ENCODE peak calls at places on chromosomes 12 and 14, in six cellular contexts. One of them, this sample, is unnamed.

GRCh38 chr14:53109028-53109687 is 44.0 kb downstream of the DDHD1 start:
- DNase-seq in IMR-90: no peak
- DNase-seq in lower lobe of right lung: no peak
- DNase-seq in brain microvascular endothelial cell: no peak
- DNase-seq in psoas muscle: no peak
- DNase-seq in BE2C: no peak
- DNase-seq in this sample: no peak

GRCh38 chr14:36988568-36988967 is 183.8 kb downstream of the SLC25A21 start:
- DNase-seq in IMR-90: peak; percentile 67
- DNase-seq in BE2C: no peak
- DNase-seq in brain microvascular endothelial cell: no peak
- DNase-seq in psoas muscle: no peak
- DNase-seq in lower lobe of right lung: no peak
- DNase-seq in this sample: no peak

GRCh38 chr12:126891789-126892188 is 1375.2 kb upstream of the TMEM132C start:
- DNase-seq in psoas muscle: no peak
- DNase-seq in lower lobe of right lung: no peak
- DNase-seq in IMR-90: no peak
- DNase-seq in brain microvascular endothelial cell: no peak
- DNase-seq in BE2C: no peak
- DNase-seq in this sample: no peak

GRCh38 chr14:105058521-105059034 is 6.7 kb downstream of the GPR132 start:
- DNase-seq in psoas muscle: peak; percentile 48
- DNase-seq in brain microvascular endothelial cell: no peak
- DNase-seq in BE2C: no peak
- DNase-seq in IMR-90: no peak
- DNase-seq in lower lobe of right lung: peak; percentile 28
- DNase-seq in this sample: no peak

GRCh38 chr14:60648169-60648933 is 926 bp downstream of the SIX1 start:
- DNase-seq in lower lobe of right lung: peak; percentile 45
- DNase-seq in BE2C: no peak
- DNase-seq in brain microvascular endothelial cell: no peak
- DNase-seq in psoas muscle: peak; percentile 73
- DNase-seq in IMR-90: peak; percentile 28
- DNase-seq in this sample: no peak

GRCh38 chr12:80422549-80422948 is 21.5 kb upstream of the PTPRQ start:
- DNase-seq in brain microvascular endothelial cell: no peak
- DNase-seq in psoas muscle: no peak
- DNase-seq in IMR-90: peak; percentile 89
- DNase-seq in BE2C: no peak
- DNase-seq in lower lobe of right lung: no peak
- DNase-seq in this sample: no peak

GRCh38 chr14:105059035-105059916 is 6.0 kb downstream of the GPR132 start:
- DNase-seq in BE2C: no peak
- DNase-seq in IMR-90: no peak
- DNase-seq in psoas muscle: peak; percentile 59
- DNase-seq in brain microvascular endothelial cell: no peak
- DNase-seq in lower lobe of right lung: peak; percentile 80
- DNase-seq in this sample: peak; percentile 27

GRCh38 chr14:54503476-54503875 is 6.2 kb upstream of the CGRRF1 start:
- DNase-seq in brain microvascular endothelial cell: peak; percentile 46
- DNase-seq in psoas muscle: no peak
- DNase-seq in BE2C: no peak
- DNase-seq in lower lobe of right lung: no peak
- DNase-seq in IMR-90: peak; percentile 47
- DNase-seq in this sample: peak; percentile 38

GRCh38 chr14:73742520-73743238 is 28.5 kb upstream of the PNMA1 start:
- DNase-seq in brain microvascular endothelial cell: no peak
- DNase-seq in lower lobe of right lung: no peak
- DNase-seq in IMR-90: no peak
- DNase-seq in psoas muscle: no peak
- DNase-seq in BE2C: no peak
- DNase-seq in this sample: no peak

DNA sequence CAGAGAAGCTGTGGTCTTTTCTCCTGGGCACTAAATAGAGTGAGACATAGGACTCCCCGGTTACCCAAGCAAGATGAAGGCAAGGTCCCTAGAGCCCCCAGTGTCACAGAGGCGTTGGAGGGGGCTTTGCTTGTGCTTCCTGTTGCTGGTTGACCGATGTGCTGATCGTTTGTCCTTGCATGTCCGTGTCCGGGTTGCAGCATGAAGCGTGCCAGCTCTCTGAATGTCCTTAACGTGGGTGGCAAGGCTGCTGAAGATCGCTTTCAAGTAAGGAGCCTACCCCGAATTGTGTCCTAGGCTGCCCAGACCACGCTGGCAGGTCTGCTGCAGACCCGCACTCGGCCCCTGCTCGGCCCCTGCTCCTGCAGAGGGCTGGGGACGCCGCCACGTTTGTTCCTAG is 23.1 kb downstream of the XRCC3 start:
- DNase-seq in BE2C: no peak
- DNase-seq in brain microvascular endothelial cell: no peak
- DNase-seq in lower lobe of right lung: no peak
- DNase-seq in psoas muscle: no peak
- DNase-seq in IMR-90: no peak
- DNase-seq in this sample: no peak
- H3K36me3 ChIP-seq in BE2C: peaks cover 50% of the 10 kb centered on the region
- H3K36me3 ChIP-seq in brain microvascular endothelial cell: peaks cover 36% of the 10 kb centered on the region
- H3K36me3 ChIP-seq in lower lobe of right lung: peaks cover 82% of the 10 kb centered on the region
- H3K36me3 ChIP-seq in psoas muscle: peaks cover 6% of the 10 kb centered on the region
- H3K36me3 ChIP-seq in IMR-90: peaks cover 42% of the 10 kb centered on the region
- H3K36me3 ChIP-seq in this sample: peaks cover 2% of the 10 kb centered on the region

GRCh38 chr12:57521475-57522018 is 1.1 kb upstream of the MBD6 start:
- DNase-seq in lower lobe of right lung: peak; percentile 63
- DNase-seq in IMR-90: peak; percentile 61
- DNase-seq in BE2C: peak; percentile 73
- DNase-seq in psoas muscle: peak; percentile 69
- DNase-seq in brain microvascular endothelial cell: no peak
- DNase-seq in this sample: peak; percentile 59

GRCh38 chr12:57522887-57523705 is 472 bp downstream of the MBD6 start:
- DNase-seq in IMR-90: peak; percentile 49
- DNase-seq in psoas muscle: peak; percentile 80
- DNase-seq in brain microvascular endothelial cell: peak; percentile 14
- DNase-seq in BE2C: peak; percentile 50
- DNase-seq in lower lobe of right lung: peak; percentile 86
- DNase-seq in this sample: no peak

GRCh38 chr12:57523706-57524614 is 1.3 kb downstream of the MBD6 start:
- DNase-seq in psoas muscle: no peak
- DNase-seq in lower lobe of right lung: no peak
- DNase-seq in IMR-90: no peak
- DNase-seq in brain microvascular endothelial cell: no peak
- DNase-seq in BE2C: no peak
- DNase-seq in this sample: no peak

GRCh38 chr12:57520008-57520726 is at the start of gene DDIT3:
- DNase-seq in brain microvascular endothelial cell: peak; percentile 98
- DNase-seq in psoas muscle: peak; percentile 100
- DNase-seq in BE2C: no peak
- DNase-seq in IMR-90: peak; percentile 98
- DNase-seq in lower lobe of right lung: peak; percentile 99
- DNase-seq in this sample: peak; percentile 99

GRCh38 chr12:57522019-57522886 is at the start of gene MBD6:
- DNase-seq in psoas muscle: peak; percentile 97
- DNase-seq in brain microvascular endothelial cell: peak; percentile 83
- DNase-seq in BE2C: peak; percentile 93
- DNase-seq in IMR-90: peak; percentile 91
- DNase-seq in lower lobe of right lung: peak; percentile 96
- DNase-seq in this sample: peak; percentile 94
- H3K36me3 ChIP-seq in psoas muscle: peaks cover 4% of the 10 kb centered on the region
- H3K36me3 ChIP-seq in brain microvascular endothelial cell: peaks cover 27% of the 10 kb centered on the region
- H3K36me3 ChIP-seq in BE2C: peaks cover 35% of the 10 kb centered on the region
- H3K36me3 ChIP-seq in IMR-90: peaks cover 41% of the 10 kb centered on the region
- H3K36me3 ChIP-seq in lower lobe of right lung: peaks cover 42% of the 10 kb centered on the region
- H3K36me3 ChIP-seq in this sample: peaks cover 5% of the 10 kb centered on the region

DNA sequence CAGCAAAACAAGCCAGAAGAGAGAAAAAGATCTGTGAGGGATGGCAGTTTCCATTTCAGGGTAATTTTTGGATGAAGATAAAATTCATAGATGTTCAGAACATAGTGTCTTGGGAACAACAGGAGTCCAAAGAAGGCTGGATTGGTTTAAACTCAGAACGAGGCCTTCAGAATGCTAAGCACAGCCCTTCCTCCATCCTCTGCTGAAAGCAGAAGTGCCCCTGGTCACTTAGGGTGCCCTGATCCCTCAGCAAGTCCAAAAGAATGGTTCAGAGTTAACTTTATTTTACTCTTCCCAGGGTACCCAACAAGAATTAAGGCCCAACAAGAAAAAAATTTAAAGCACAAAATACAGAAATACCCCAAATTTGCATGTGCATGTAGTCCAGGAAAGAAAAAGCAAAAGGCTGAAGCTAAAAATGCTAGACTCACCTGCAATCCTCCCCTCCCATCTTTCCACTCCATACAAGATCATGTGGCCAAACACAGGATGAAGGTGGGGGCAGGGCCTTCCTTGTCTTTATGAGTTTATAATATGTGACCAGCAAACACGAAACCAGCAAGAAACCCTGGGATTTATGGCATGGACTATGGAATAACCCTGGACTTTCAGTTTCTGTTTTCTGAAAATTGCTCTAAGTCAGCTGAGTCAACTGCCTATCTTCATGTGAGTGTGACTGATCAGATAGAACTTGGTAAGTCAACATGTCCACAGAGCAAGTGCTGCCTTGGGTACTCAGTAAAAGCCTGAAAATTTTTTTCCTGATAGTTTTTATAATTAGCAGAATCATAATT is 21.2 kb downstream of the MAX start:
- DNase-seq in brain microvascular endothelial cell: peak; percentile 19
- DNase-seq in BE2C: no peak
- DNase-seq in IMR-90: peak; percentile 22
- DNase-seq in psoas muscle: no peak
- DNase-seq in lower lobe of right lung: no peak
- DNase-seq in this sample: peak; percentile 68
- H3K36me3 ChIP-seq in brain microvascular endothelial cell: peaks cover 64% of the 10 kb centered on the region
- H3K36me3 ChIP-seq in BE2C: peaks cover 56% of the 10 kb centered on the region
- H3K36me3 ChIP-seq in IMR-90: peaks cover 45% of the 10 kb centered on the region
- H3K36me3 ChIP-seq in psoas muscle: no peaks in the 10 kb centered on the region
- H3K36me3 ChIP-seq in lower lobe of right lung: peaks cover 71% of the 10 kb centered on the region
- H3K36me3 ChIP-seq in this sample: no peaks in the 10 kb centered on the region

GRCh38 chr12:130280226-130280625 is 57.5 kb upstream of the PIWIL1 start:
- DNase-seq in lower lobe of right lung: no peak
- DNase-seq in IMR-90: no peak
- DNase-seq in brain microvascular endothelial cell: peak; percentile 0
- DNase-seq in BE2C: no peak
- DNase-seq in psoas muscle: no peak
- DNase-seq in this sample: no peak
- H3K36me3 ChIP-seq in lower lobe of right lung: no peaks in the 10 kb centered on the region
- H3K36me3 ChIP-seq in IMR-90: no peaks in the 10 kb centered on the region
- H3K36me3 ChIP-seq in brain microvascular endothelial cell: no peaks in the 10 kb centered on the region
- H3K36me3 ChIP-seq in BE2C: no peaks in the 10 kb centered on the region
- H3K36me3 ChIP-seq in psoas muscle: no peaks in the 10 kb centered on the region
- H3K36me3 ChIP-seq in this sample: no peaks in the 10 kb centered on the region

DNA sequence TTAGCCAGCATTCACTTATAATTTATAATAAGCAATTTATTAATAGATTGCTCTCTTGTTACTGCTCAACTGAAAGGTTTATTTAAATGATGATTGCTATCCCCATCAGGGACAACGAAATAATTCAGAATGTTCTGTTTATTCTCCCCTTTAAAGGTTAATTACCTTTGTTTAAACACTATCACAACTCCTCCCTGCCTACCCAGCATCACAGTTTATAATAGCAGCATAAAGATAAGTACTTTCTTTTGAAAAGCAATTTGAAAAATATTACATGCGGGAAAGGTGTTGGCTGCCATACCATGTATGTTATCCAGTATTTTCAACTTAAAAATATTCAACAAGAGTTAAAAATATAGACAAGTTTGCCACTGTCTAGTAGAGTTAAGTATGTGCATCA is 30.6 kb downstream of the SCAF11 start:
- DNase-seq in psoas muscle: no peak
- DNase-seq in lower lobe of right lung: no peak
- DNase-seq in brain microvascular endothelial cell: no peak
- DNase-seq in IMR-90: no peak
- DNase-seq in BE2C: no peak
- DNase-seq in this sample: no peak
- H3K36me3 ChIP-seq in psoas muscle: no peaks in the 10 kb centered on the region
- H3K36me3 ChIP-seq in lower lobe of right lung: peaks cover 27% of the 10 kb centered on the region
- H3K36me3 ChIP-seq in brain microvascular endothelial cell: no peaks in the 10 kb centered on the region
- H3K36me3 ChIP-seq in IMR-90: no peaks in the 10 kb centered on the region
- H3K36me3 ChIP-seq in BE2C: peaks cover 18% of the 10 kb centered on the region
- H3K36me3 ChIP-seq in this sample: peaks cover 1% of the 10 kb centered on the region

GRCh38 chr12:105190530-105190929 is 45.4 kb downstream of the APPL2 start:
- DNase-seq in BE2C: no peak
- DNase-seq in lower lobe of right lung: no peak
- DNase-seq in psoas muscle: no peak
- DNase-seq in brain microvascular endothelial cell: no peak
- DNase-seq in IMR-90: no peak
- DNase-seq in this sample: no peak
- H3K36me3 ChIP-seq in BE2C: peaks cover 6% of the 10 kb centered on the region
- H3K36me3 ChIP-seq in lower lobe of right lung: peaks cover 98% of the 10 kb centered on the region
- H3K36me3 ChIP-seq in psoas muscle: peaks cover 10% of the 10 kb centered on the region
- H3K36me3 ChIP-seq in brain microvascular endothelial cell: peaks cover 64% of the 10 kb centered on the region
- H3K36me3 ChIP-seq in IMR-90: peaks cover 55% of the 10 kb centered on the region
- H3K36me3 ChIP-seq in this sample: peaks cover 4% of the 10 kb centered on the region

GRCh38 chr12:109939504-109939903 is 39.4 kb downstream of the TCHP start:
- DNase-seq in psoas muscle: no peak
- DNase-seq in lower lobe of right lung: no peak
- DNase-seq in IMR-90: no peak
- DNase-seq in BE2C: no peak
- DNase-seq in brain microvascular endothelial cell: no peak
- DNase-seq in this sample: no peak
- H3K36me3 ChIP-seq in psoas muscle: peaks cover 12% of the 10 kb centered on the region
- H3K36me3 ChIP-seq in lower lobe of right lung: peaks cover 70% of the 10 kb centered on the region
- H3K36me3 ChIP-seq in IMR-90: peaks cover 31% of the 10 kb centered on the region
- H3K36me3 ChIP-seq in BE2C: peaks cover 10% of the 10 kb centered on the region
- H3K36me3 ChIP-seq in brain microvascular endothelial cell: peaks cover 29% of the 10 kb centered on the region
- H3K36me3 ChIP-seq in this sample: no peaks in the 10 kb centered on the region